ENCODE peak calls at places on chromosomes 3 and 15, in seven cellular contexts. G, F, Y, K, N, H and L are unnamed samples. For H3K4me1, the result is how much of the 10 kb centered on the place peaks cover.

GRCh38 chr3:11077466-11077865 is 76.8 kb upstream of the HRH1 start:
- DNase-seq in Y (no peak), F (no peak), H (no peak), G (no peak), N (no peak), K (no peak), L (no peak)

GRCh38 chr3:49912787-49913375 is 9.2 kb upstream of the MST1R start:
- DNase-seq in H (no peak), N (no peak), F (no peak), G (no peak), Y (no peak), K (no peak), L (no peak)

GRCh38 chr3:104519968-104520655 is 846.6 kb upstream of the ALCAM start:
- DNase-seq in K (no peak), F (no peak), H (no peak), N (peak), Y (no peak), G (no peak), L (no peak)

GRCh38 chr15:40063563-40064011 is 24.6 kb upstream of the SRP14 start:
- DNase-seq in F (no peak), Y (no peak), K (peak), H (peak), N (no peak), G (no peak), L (no peak)

GRCh38 chr3:177523991-177524438 is 326.7 kb upstream of the TBL1XR1 start:
- DNase-seq in H (no peak), G (peak), F (no peak), N (no peak), Y (no peak), K (no peak), L (no peak)

GRCh38 chr15:39310633-39311032 is 270.2 kb upstream of the THBS1 start:
- DNase-seq in F (no peak), H (no peak), G (no peak), K (no peak), N (no peak), Y (no peak), L (no peak)

GRCh38 chr3:23805228-23805880 is 401 bp upstream of the UBE2E1 start:
- DNase-seq in N (no peak), H (no peak), K (no peak), Y (no peak), F (no peak), G (peak), L (no peak)

GRCh38 chr3:112228786-112229185 is 65.2 kb downstream of the SLC9C1 start:
- DNase-seq in H (no peak), Y (no peak), K (no peak), G (no peak), N (no peak), F (no peak), L (no peak)

GRCh38 chr3:128855574-128855973 is 23.8 kb upstream of the ACAD9 start:
- DNase-seq in N (no peak), K (no peak), F (no peak), G (no peak), Y (no peak), H (no peak), L (no peak)

GRCh38 chr15:86162172-86162591 is 82.5 kb downstream of the AGBL1 start:
- DNase-seq in Y (no peak), F (no peak), K (no peak), N (no peak), H (no peak), G (no peak), L (no peak)

GRCh38 chr3:32954506-32954905 is 3.1 kb downstream of the CCR4 start:
- DNase-seq in N (no peak), H (no peak), G (no peak), K (no peak), F (no peak), Y (no peak), L (no peak)

GRCh38 chr3:161369531-161369930 is 1.8 kb downstream of the SPTSSB start:
- DNase-seq in Y (no peak), N (no peak), K (no peak), F (no peak), H (no peak), G (no peak), L (no peak)

GRCh38 chr3:134250717-134251220 is at the start of gene RYK:
- DNase-seq in G (peak), N (no peak), F (peak), H (peak), K (peak), Y (peak), L (peak)

GRCh38 chr3:148790841-148791240 is 36.8 kb upstream of the CPB1 start:
- DNase-seq in H (no peak), K (no peak), Y (no peak), N (no peak), G (no peak), F (no peak), L (no peak)

GRCh38 chr15:77685082-77685815 is 52.5 kb upstream of the LINGO1 start:
- DNase-seq in F (no peak), H (no peak), N (no peak), G (no peak), K (no peak), Y (no peak), L (no peak)

GRCh38 chr3:105997800-105998526 is 129.2 kb upstream of the CBLB start:
- DNase-seq in K (no peak), N (no peak), H (no peak), F (no peak), Y (peak), G (no peak), L (no peak)

GRCh38 chr3:119279101-119279554 is 15.1 kb upstream of the ARHGAP31 start:
- DNase-seq in H (no peak), K (peak), F (peak), G (no peak), N (no peak), Y (no peak), L (peak)

GRCh38 chr15:30895461-30896210 is 8.1 kb upstream of the FAN1 start:
- DNase-seq in Y (no peak), H (no peak), K (no peak), N (no peak), G (no peak), F (no peak), L (no peak)

GRCh38 chr3:40116478-40117162 is 192.9 kb upstream of the EIF1B start:
- DNase-seq in K (no peak), H (no peak), G (no peak), Y (no peak), N (no peak), F (no peak), L (no peak)

GRCh38 chr3:116179091-116179490 is 266.2 kb downstream of the LSAMP start:
- DNase-seq in G (no peak), N (no peak), H (no peak), K (no peak), Y (no peak), F (no peak), L (no peak)

GRCh38 chr15:63025460-63025859 is 17.1 kb upstream of the TPM1 start:
- DNase-seq in F (no peak), K (no peak), H (no peak), N (no peak), G (no peak), Y (no peak), L (no peak)

GRCh38 chr15:85150130-85150480 is 168.4 kb downstream of the PDE8A start:
- DNase-seq in G (no peak), N (no peak), Y (no peak), H (no peak), F (no peak), K (no peak), L (no peak)

GRCh38 chr3:187136347-187136746 is 2.9 kb downstream of the RPL39L start:
- DNase-seq in N (no peak), K (no peak), H (no peak), F (no peak), G (no peak), Y (no peak), L (no peak)

GRCh38 chr3:187139895-187140253 is 578 bp upstream of the RPL39L start:
- DNase-seq in F (no peak), Y (no peak), K (no peak), G (no peak), H (no peak), N (no peak), L (no peak)

GRCh38 chr3:187136936-187137335 is 2.4 kb downstream of the RPL39L start:
- DNase-seq in H (no peak), Y (no peak), G (no peak), F (no peak), N (no peak), K (no peak), L (no peak)

GRCh38 chr3:187139126-187139894 is at the start of gene RPL39L:
- DNase-seq in K (peak), F (peak), H (peak), N (peak), G (no peak), Y (peak), L (peak)
- TF ChIP-seq POLR2A in K (no peak), F (no peak), H (no peak), N (peak), G (no peak), Y (no peak), L (no peak)

DNA sequence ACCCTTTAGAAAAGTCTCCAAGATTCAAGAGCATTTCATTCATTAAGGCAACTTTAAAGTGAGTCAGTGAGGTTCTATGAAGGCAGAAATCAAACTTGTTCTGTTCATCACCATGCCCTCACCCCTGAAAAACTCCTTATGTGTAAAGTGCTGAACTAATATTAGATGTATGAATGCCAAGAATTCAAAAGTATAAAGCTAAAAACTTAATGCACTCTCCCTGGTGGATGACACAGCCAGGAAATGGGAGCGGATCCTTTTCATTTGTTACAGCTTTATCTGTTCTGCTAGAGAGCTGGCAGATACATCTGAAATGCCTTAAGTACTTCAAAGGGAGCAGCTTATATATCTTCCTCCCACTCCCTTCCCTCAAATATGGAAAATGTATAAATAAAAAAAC is 8.3 kb downstream of the TXNRD3 start:
- DNase-seq in H (no peak), K (no peak), N (no peak), Y (no peak), F (no peak), G (no peak), L (no peak)
- H3K4me1 ChIP-seq in H (under half), K (under half), N (under half), Y (under half), F (under half), G (under half), L (under half)

GRCh38 chr3:65669163-65669875 is 369.4 kb downstream of the MAGI1 start:
- DNase-seq in K (no peak), F (no peak), G (peak), N (no peak), Y (no peak), H (no peak), L (no peak)

GRCh38 chr3:65667963-65668362 is 370.8 kb downstream of the MAGI1 start:
- DNase-seq in N (no peak), K (no peak), H (no peak), F (no peak), Y (no peak), G (no peak), L (no peak)

GRCh38 chr3:65672876-65673815 is 365.6 kb downstream of the MAGI1 start:
- DNase-seq in F (peak), G (peak), K (peak), H (peak), N (no peak), Y (peak), L (peak)

GRCh38 chr3:65672071-65672470 is 366.6 kb downstream of the MAGI1 start:
- DNase-seq in K (no peak), N (no peak), H (no peak), G (no peak), F (no peak), Y (no peak), L (no peak)

DNA sequence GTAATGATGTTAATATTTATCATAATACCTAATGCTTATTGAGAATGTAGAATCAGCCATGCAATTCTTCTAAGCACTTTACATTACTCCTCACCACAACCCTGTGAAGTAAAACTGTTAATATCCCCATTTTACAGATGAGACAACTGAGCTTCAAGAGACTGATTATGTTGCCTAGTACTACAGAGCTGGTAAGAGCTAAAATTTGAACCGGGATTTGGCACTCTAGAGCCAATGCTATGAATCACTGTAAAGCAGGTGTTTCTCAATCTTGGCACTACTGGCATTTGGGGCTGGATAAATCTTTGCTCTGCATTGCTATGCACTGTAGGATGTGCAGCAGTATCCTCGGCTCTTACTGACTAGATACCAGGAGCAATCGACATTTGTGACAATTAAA is 367.7 kb downstream of the MAGI1 start:
- DNase-seq in H (no peak), K (no peak), G (no peak), F (no peak), Y (no peak), N (no peak), L (no peak)
- TF ChIP-seq CTCF in H (no peak), K (no peak), G (no peak), F (no peak), Y (no peak), N (no peak), L (no peak)

GRCh38 chr3:53493997-53494791 is at the start of gene CACNA1D:
- DNase-seq in N (no peak), K (peak), G (no peak), Y (peak), H (peak), F (no peak), L (no peak)
- TF ChIP-seq POLR2A in N (no peak), K (no peak), G (no peak), Y (no peak), H (peak), F (no peak), L (no peak)

GRCh38 chr15:78878356-78878755 is 5.7 kb downstream of the MORF4L1 start:
- DNase-seq in Y (no peak), K (no peak), F (no peak), H (no peak), N (no peak), G (no peak), L (no peak)
- H3K4me1 ChIP-seq in Y (half or more), K (under half), F (under half), H (under half), N (under half), G (half or more), L (under half)